ENCODE peak calls at places on chromosomes 12 and 14, in nine cellular contexts. Z, F, H, P, U, M, S, D and V are unnamed samples.

GRCh38 chr14:44962573-44963528 is 861 bp downstream of the TOGARAM1 start:
- DNase-seq in P (peak), D (peak), F (no peak), U (peak), M (no peak), S (peak), H (peak), Z (peak), V (peak)

GRCh38 chr14:100891501-100892445 is 11.7 kb downstream of the RTL1 start:
- DNase-seq in S (no peak), P (no peak), Z (peak), D (no peak), F (no peak), M (no peak), U (no peak), H (no peak), V (no peak)

GRCh38 chr14:24080888-24081738 is 9.8 kb downstream of the CPNE6 start:
- DNase-seq in F (peak), U (peak), P (peak), D (peak), Z (peak), H (peak), S (peak), M (peak), V (peak)

GRCh38 chr12:4526923-4527546 is 11.7 kb upstream of the RAD51AP1 start:
- DNase-seq in U (peak), P (no peak), F (no peak), Z (no peak), H (peak), D (peak), M (no peak), S (peak), V (peak)

GRCh38 chr12:56565510-56566101 is 44.0 kb downstream of the RBMS2 start:
- DNase-seq in F (no peak), P (peak), S (peak), Z (peak), M (no peak), U (peak), H (no peak), D (peak), V (peak)

GRCh38 chr14:71525663-71526246 is 406.5 kb upstream of the RGS6 start:
- DNase-seq in F (no peak), H (no peak), M (no peak), S (no peak), U (no peak), D (no peak), Z (no peak), P (no peak), V (no peak)

GRCh38 chr14:62126885-62127478 is 364.8 kb downstream of the SNAPC1 start:
- DNase-seq in Z (no peak), D (peak), M (no peak), U (peak), H (peak), F (no peak), P (peak), S (peak), V (peak)

GRCh38 chr12:1083888-1084262 is 92.9 kb downstream of the ERC1 start:
- DNase-seq in H (no peak), D (peak), M (no peak), P (no peak), U (peak), Z (no peak), S (no peak), F (no peak), V (peak)

GRCh38 chr14:102523200-102524025 is 13.8 kb upstream of the ANKRD9 start:
- DNase-seq in H (no peak), U (no peak), M (no peak), S (no peak), P (no peak), Z (no peak), D (no peak), F (no peak), V (no peak)

GRCh38 chr12:19946549-19946948 is 421.8 kb upstream of the PDE3A start:
- DNase-seq in S (peak), F (no peak), P (no peak), Z (no peak), D (peak), M (no peak), H (peak), U (peak), V (peak)

GRCh38 chr14:80572666-80573065 is 361.4 kb upstream of the DIO2 start:
- DNase-seq in Z (no peak), U (peak), F (no peak), S (no peak), H (no peak), D (no peak), P (no peak), M (no peak), V (no peak)

GRCh38 chr12:45051490-45052105 is 699 bp upstream of the DBX2 start:
- DNase-seq in P (peak), M (no peak), D (peak), H (peak), S (peak), F (no peak), U (no peak), Z (no peak), V (peak)

GRCh38 chr12:104648746-104649145 is 192.0 kb downstream of the CHST11 start:
- DNase-seq in P (no peak), Z (no peak), H (no peak), M (no peak), U (no peak), D (no peak), F (no peak), S (no peak), V (no peak)

GRCh38 chr14:84340938-84341337 is 1189.0 kb upstream of the FLRT2 start:
- DNase-seq in Z (no peak), S (peak), H (no peak), D (peak), P (no peak), M (no peak), F (no peak), U (no peak), V (no peak)

GRCh38 chr12:7642876-7643309 is 22.8 kb downstream of the APOBEC1 start:
- DNase-seq in F (no peak), H (peak), Z (no peak), P (peak), D (no peak), U (peak), M (no peak), S (peak), V (peak)

GRCh38 chr14:99043258-99043615 is 228.8 kb downstream of the BCL11B start:
- DNase-seq in P (no peak), H (no peak), S (no peak), U (no peak), M (no peak), Z (no peak), D (no peak), F (no peak), V (no peak)

GRCh38 chr14:84401631-84402030 is 1128.3 kb upstream of the FLRT2 start:
- DNase-seq in D (no peak), Z (no peak), H (no peak), F (no peak), S (no peak), P (no peak), M (no peak), U (no peak), V (no peak)

GRCh38 chr14:77498984-77499527 is 440 bp upstream of the ISM2 start:
- DNase-seq in U (no peak), M (no peak), F (no peak), S (peak), H (no peak), Z (no peak), D (no peak), P (peak), V (no peak)

GRCh38 chr12:66160704-66161103 is 9.1 kb downstream of the TMBIM4 start:
- DNase-seq in Z (peak), H (no peak), S (no peak), U (no peak), D (no peak), P (no peak), F (no peak), M (no peak), V (no peak)

GRCh38 chr12:87182696-87183233 is 846.4 kb downstream of the C12orf50 start:
- DNase-seq in H (no peak), Z (no peak), D (no peak), M (no peak), P (no peak), S (no peak), U (no peak), F (no peak), V (no peak)

GRCh38 chr14:31768355-31768754 is 207.2 kb downstream of the NUBPL start:
- DNase-seq in U (no peak), H (no peak), S (no peak), P (no peak), M (no peak), F (no peak), Z (no peak), D (no peak), V (no peak)

GRCh38 chr12:32454075-32454474 is 54.7 kb downstream of the FGD4 start:
- DNase-seq in U (peak), H (peak), F (no peak), P (peak), Z (no peak), S (peak), D (peak), M (no peak), V (peak)

GRCh38 chr12:111686574-111687105 is 787 bp downstream of the ACAD10 start:
- DNase-seq in P (no peak), Z (no peak), S (no peak), H (no peak), U (peak), M (no peak), F (no peak), D (peak), V (no peak)

GRCh38 chr14:58151264-58151700 is 731 bp downstream of the ARMH4 start:
- DNase-seq in Z (no peak), F (no peak), M (no peak), U (no peak), D (peak), S (no peak), P (no peak), H (no peak), V (peak)